ENCODE peak calls at places on chromosomes 3 and 15, in ten cellular contexts. U is CD4-positive, alpha-beta memory T cell; N is CD8-positive, alpha-beta memory T cell; P is CD4-positive, CD25-positive, alpha-beta regulatory T cell; A is GM23248; Q is breast epithelium; X is psoas muscle; J is sigmoid colon; B is lung; Y is fibroblast of lung. M is an unnamed sample. For H3K4me1, the result is how much of the 10 kb centered on the place peaks cover.

GRCh38 chr3:47899495-47900108 is 96.7 kb downstream of the DHX30 start:
- DNase-seq in U (no peak), N (no peak), P (no peak), A (no peak), Q (no peak), X (no peak), J (no peak), B (no peak), Y (peak), M (no peak)

GRCh38 chr3:60301142-60301541 is 950.1 kb downstream of the FHIT start:
- DNase-seq in U (no peak), N (no peak), P (no peak), A (peak), Q (no peak), X (no peak), J (no peak), B (no peak), Y (peak), M (no peak)

GRCh38 chr3:189772584-189772983 is 141.4 kb downstream of the TP63 start:
- DNase-seq in U (no peak), N (no peak), P (no peak), A (peak), Q (no peak), X (no peak), J (no peak), B (no peak), Y (peak), M (no peak)

GRCh38 chr3:32374788-32375595 is 16.7 kb upstream of the CMTM7 start:
- DNase-seq in U (peak), N (peak), P (peak), A (peak), Q (peak), X (no peak), J (peak), B (peak), Y (peak), M (peak)

GRCh38 chr3:156543043-156543555 is 11.8 kb downstream of the SSR3 start:
- DNase-seq in U (no peak), N (no peak), P (no peak), A (no peak), Q (no peak), X (no peak), J (no peak), B (no peak), Y (no peak), M (no peak)

GRCh38 chr3:64836097-64836496 is 148.3 kb upstream of the ADAMTS9 start:
- DNase-seq in U (no peak), N (no peak), P (no peak), A (no peak), Q (no peak), X (no peak), J (no peak), B (no peak), Y (no peak), M (no peak)

GRCh38 chr3:109177888-109178287 is 41.4 kb downstream of the C3orf85 start:
- DNase-seq in U (no peak), N (no peak), P (no peak), A (no peak), Q (no peak), X (no peak), J (no peak), B (no peak), Y (peak), M (no peak)

GRCh38 chr15:80850941-80851451 is 71.8 kb downstream of the CEMIP start:
- DNase-seq in U (no peak), N (no peak), P (no peak), A (peak), Q (no peak), X (no peak), J (no peak), B (no peak), Y (peak), M (no peak)

GRCh38 chr3:86948840-86949239 is 42.1 kb downstream of the VGLL3 start:
- DNase-seq in U (no peak), N (no peak), P (no peak), A (peak), Q (no peak), X (no peak), J (no peak), B (no peak), Y (peak), M (no peak)

GRCh38 chr15:90046846-90047481 is 45.8 kb downstream of the ZNF710 start:
- DNase-seq in U (no peak), N (peak), P (no peak), A (no peak), Q (peak), X (peak), J (no peak), B (peak), Y (no peak), M (no peak)

GRCh38 chr3:193782280-193782654 is 189.3 kb downstream of the OPA1 start:
- DNase-seq in U (no peak), N (no peak), P (no peak), A (no peak), Q (peak), X (no peak), J (no peak), B (peak), Y (peak), M (no peak)

GRCh38 chr3:197309528-197310361 is 11.3 kb upstream of the DLG1 start:
- DNase-seq in U (no peak), N (no peak), P (no peak), A (peak), Q (no peak), X (no peak), J (no peak), B (no peak), Y (peak), M (no peak)

GRCh38 chr3:38229036-38229435 is 36.6 kb upstream of the SLC22A13 start:
- DNase-seq in U (no peak), N (no peak), P (no peak), A (peak), Q (no peak), X (no peak), J (no peak), B (no peak), Y (no peak), M (no peak)

GRCh38 chr3:16103472-16103871 is 71.0 kb upstream of the GALNT15 start:
- DNase-seq in U (no peak), N (no peak), P (no peak), A (peak), Q (no peak), X (peak), J (peak), B (no peak), Y (peak), M (no peak)

GRCh38 chr15:87547470-87548181 is 708.9 kb downstream of the NTRK3 start:
- DNase-seq in U (no peak), N (no peak), P (no peak), A (peak), Q (no peak), X (no peak), J (no peak), B (no peak), Y (peak), M (no peak)

GRCh38 chr3:67863869-67864268 is 209.5 kb upstream of the SUCLG2 start:
- DNase-seq in U (no peak), N (no peak), P (no peak), A (peak), Q (no peak), X (no peak), J (no peak), B (no peak), Y (no peak), M (no peak)

GRCh38 chr3:155270485-155271342 is 22.8 kb downstream of the STRIT1 start:
- DNase-seq in U (no peak), N (no peak), P (no peak), A (peak), Q (no peak), X (no peak), J (no peak), B (no peak), Y (peak), M (no peak)

GRCh38 chr3:66997560-66998074 is 490 bp upstream of the KBTBD8 start:
- DNase-seq in U (no peak), N (peak), P (no peak), A (peak), Q (no peak), X (peak), J (no peak), B (no peak), Y (peak), M (no peak)

GRCh38 chr3:22729981-22730380 is 473.1 kb upstream of the UBE2E2 start:
- DNase-seq in U (no peak), N (no peak), P (no peak), A (no peak), Q (no peak), X (no peak), J (no peak), B (no peak), Y (no peak), M (no peak)

GRCh38 chr15:99476413-99477222 is 89.2 kb upstream of the MEF2A start:
- DNase-seq in U (no peak), N (no peak), P (no peak), A (peak), Q (peak), X (peak), J (peak), B (no peak), Y (peak), M (peak)

GRCh38 chr15:96326551-96327154 is 3.8 kb upstream of the NR2F2 start:
- DNase-seq in U (no peak), N (no peak), P (no peak), A (peak), Q (peak), X (peak), J (peak), B (no peak), Y (peak), M (no peak)

GRCh38 chr15:40906947-40907802 is 12.9 kb downstream of the VPS18 start:
- DNase-seq in U (peak), N (peak), P (peak), A (peak), Q (peak), X (peak), J (no peak), B (no peak), Y (peak), M (peak)

GRCh38 chr3:190209533-190209932 is 88.8 kb upstream of the P3H2 start:
- DNase-seq in U (no peak), N (no peak), P (no peak), A (no peak), Q (no peak), X (no peak), J (no peak), B (no peak), Y (no peak), M (no peak)

GRCh38 chr15:92277776-92278175 is 115.9 kb upstream of the ST8SIA2 start:
- DNase-seq in U (no peak), N (no peak), P (no peak), A (peak), Q (no peak), X (no peak), J (no peak), B (peak), Y (peak), M (no peak)

GRCh38 chr3:185175370-185175987 is 22.6 kb upstream of the C3orf70 start:
- DNase-seq in U (no peak), N (no peak), P (no peak), A (no peak), Q (no peak), X (peak), J (peak), B (no peak), Y (peak), M (no peak)

DNA sequence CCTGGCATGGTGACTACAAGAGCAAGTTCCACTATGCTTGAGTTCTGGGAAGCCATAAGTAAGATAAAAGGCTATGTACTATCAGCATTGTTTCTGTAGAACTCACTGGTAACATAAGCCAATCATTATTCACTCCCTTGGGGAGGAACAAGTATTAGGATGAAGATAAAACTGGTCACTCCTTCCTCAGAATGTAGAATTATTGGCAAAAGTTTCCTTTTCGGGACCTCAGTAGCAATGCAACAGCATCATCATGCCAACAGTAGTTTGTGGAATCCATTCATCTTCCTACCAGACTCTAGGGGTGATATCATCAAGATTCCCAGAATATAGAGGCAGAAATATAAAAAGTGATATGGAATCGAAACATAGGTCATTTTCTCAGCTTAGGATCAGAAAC is 209.6 kb downstream of the PLOD2 start:
- DNase-seq in U (no peak), N (no peak), P (no peak), A (peak), Q (no peak), X (no peak), J (no peak), B (no peak), Y (peak), M (no peak)
- H3K27ac ChIP-seq in U (no peak), N (no peak), P (no peak), A (no peak), Q (no peak), X (no peak), J (no peak), B (no peak), Y (no peak), M (no peak)

DNA sequence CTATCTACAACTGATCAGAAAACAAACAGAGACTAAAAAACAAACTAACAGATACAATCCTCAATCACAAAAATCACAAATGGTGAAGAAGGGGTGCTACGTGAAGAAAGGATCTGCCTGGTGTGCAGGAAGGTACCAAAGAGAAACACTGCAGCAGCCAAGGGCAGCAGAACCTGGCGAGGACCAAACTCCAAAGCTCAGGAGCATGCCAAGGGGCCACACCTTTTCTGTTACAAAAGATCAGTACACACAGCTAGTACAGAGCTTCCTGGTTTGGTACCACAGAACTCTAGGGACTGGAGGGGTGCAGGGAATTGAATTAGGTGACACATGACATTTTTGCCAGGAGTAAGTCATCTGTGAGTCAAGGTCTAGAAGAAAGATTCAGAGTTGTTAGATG is 107.4 kb upstream of the GRM7 start:
- DNase-seq in U (no peak), N (no peak), P (no peak), A (no peak), Q (no peak), X (no peak), J (no peak), B (no peak), Y (no peak), M (no peak)
- H3K4me1 ChIP-seq in U (under half), N (under half), P (under half), A (under half), Q (under half), X (under half), J (under half), B (under half), Y (under half), M (under half)

GRCh38 chr3:119356646-119357045 is 62.5 kb downstream of the ARHGAP31 start:
- DNase-seq in U (no peak), N (no peak), P (no peak), A (no peak), Q (no peak), X (no peak), J (no peak), B (no peak), Y (peak), M (no peak)
- H3K4me3 ChIP-seq in U (no peak), N (no peak), P (no peak), A (no peak), Q (no peak), X (no peak), J (no peak), B (no peak), Y (no peak), M (no peak)

GRCh38 chr15:94400521-94401290 is 169.3 kb downstream of the MCTP2 start:
- DNase-seq in U (no peak), N (no peak), P (no peak), A (no peak), Q (no peak), X (no peak), J (no peak), B (no peak), Y (no peak), M (no peak)

GRCh38 chr15:94397377-94397776 is 166.0 kb downstream of the MCTP2 start:
- DNase-seq in U (no peak), N (no peak), P (no peak), A (no peak), Q (no peak), X (no peak), J (no peak), B (no peak), Y (no peak), M (no peak)

DNA sequence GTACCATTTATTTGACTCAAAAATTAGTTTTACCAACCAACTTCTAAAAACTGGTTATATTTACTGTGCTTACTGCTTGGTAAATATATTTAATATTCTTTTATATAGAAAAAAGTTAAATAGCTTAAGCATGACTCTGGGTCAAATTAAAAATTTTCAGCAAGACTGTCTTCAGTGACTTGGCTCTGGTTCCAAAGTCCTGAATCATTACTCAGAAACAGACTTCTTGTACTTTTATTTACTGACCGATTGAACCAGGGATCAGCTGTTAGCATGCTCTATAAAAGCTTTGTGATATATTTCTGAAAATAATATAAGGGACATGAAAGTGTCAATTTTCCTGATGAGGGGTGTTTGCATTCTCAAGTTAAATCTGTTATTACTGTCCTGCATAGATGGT is 164.3 kb downstream of the MCTP2 start:
- DNase-seq in U (no peak), N (no peak), P (no peak), A (peak), Q (no peak), X (no peak), J (no peak), B (no peak), Y (peak), M (no peak)
- H3K27ac ChIP-seq in U (no peak), N (no peak), P (no peak), A (no peak), Q (no peak), X (no peak), J (no peak), B (no peak), Y (no peak), M (no peak)

GRCh38 chr3:172142074-172143059 is 103.0 kb downstream of the FNDC3B start:
- DNase-seq in U (no peak), N (no peak), P (no peak), A (peak), Q (no peak), X (no peak), J (no peak), B (no peak), Y (peak), M (no peak)
- H3K4me1 ChIP-seq in U (under half), N (under half), P (under half), A (half or more), Q (under half), X (half or more), J (half or more), B (under half), Y (under half), M (under half)

GRCh38 chr3:124833710-124834332 is 53.3 kb downstream of the ITGB5 start:
- DNase-seq in U (no peak), N (no peak), P (no peak), A (no peak), Q (no peak), X (no peak), J (no peak), B (no peak), Y (peak), M (no peak)

GRCh38 chr3:124836448-124836847 is 50.7 kb downstream of the ITGB5 start:
- DNase-seq in U (no peak), N (no peak), P (no peak), A (no peak), Q (no peak), X (no peak), J (no peak), B (no peak), Y (no peak), M (no peak)

GRCh38 chr3:124832782-124833709 is 54.1 kb downstream of the ITGB5 start:
- DNase-seq in U (no peak), N (no peak), P (no peak), A (peak), Q (no peak), X (no peak), J (no peak), B (no peak), Y (peak), M (no peak)

GRCh38 chr3:124837065-124837464 is 50.1 kb downstream of the ITGB5 start:
- DNase-seq in U (peak), N (no peak), P (peak), A (peak), Q (no peak), X (no peak), J (no peak), B (no peak), Y (no peak), M (no peak)

GRCh38 chr3:124834723-124835718 is 52.1 kb downstream of the ITGB5 start:
- DNase-seq in U (peak), N (peak), P (peak), A (peak), Q (peak), X (peak), J (peak), B (no peak), Y (peak), M (peak)
- H3K4me3 ChIP-seq in U (peak), N (peak), P (peak), A (no peak), Q (no peak), X (peak), J (no peak), B (no peak), Y (no peak), M (peak)

GRCh38 chr3:133248389-133248788 is 151.5 kb upstream of the BFSP2 start:
- DNase-seq in U (no peak), N (no peak), P (no peak), A (no peak), Q (no peak), X (no peak), J (no peak), B (no peak), Y (no peak), M (no peak)

GRCh38 chr3:133246119-133246518 is 153.7 kb upstream of the BFSP2 start:
- DNase-seq in U (no peak), N (no peak), P (no peak), A (no peak), Q (no peak), X (no peak), J (no peak), B (no peak), Y (peak), M (no peak)

GRCh38 chr3:133249490-133249889 is 150.4 kb upstream of the BFSP2 start:
- DNase-seq in U (no peak), N (no peak), P (no peak), A (no peak), Q (no peak), X (no peak), J (no peak), B (no peak), Y (no peak), M (no peak)

GRCh38 chr3:133246773-133247172 is 153.1 kb upstream of the BFSP2 start:
- DNase-seq in U (no peak), N (no peak), P (no peak), A (no peak), Q (no peak), X (no peak), J (no peak), B (no peak), Y (no peak), M (no peak)
- H3K27ac ChIP-seq in U (no peak), N (no peak), P (no peak), A (no peak), Q (no peak), X (no peak), J (no peak), B (no peak), Y (no peak), M (no peak)

GRCh38 chr15:83846847-83847246 is 192.9 kb downstream of the ADAMTSL3 start:
- DNase-seq in U (no peak), N (no peak), P (no peak), A (peak), Q (no peak), X (no peak), J (no peak), B (no peak), Y (peak), M (no peak)

GRCh38 chr15:83845230-83845629 is 191.3 kb downstream of the ADAMTSL3 start:
- DNase-seq in U (no peak), N (no peak), P (no peak), A (peak), Q (no peak), X (no peak), J (no peak), B (no peak), Y (peak), M (no peak)

GRCh38 chr15:83842281-83842680 is 188.4 kb downstream of the ADAMTSL3 start:
- DNase-seq in U (no peak), N (no peak), P (no peak), A (no peak), Q (no peak), X (no peak), J (no peak), B (no peak), Y (no peak), M (no peak)

GRCh38 chr15:83843511-83843910 is 189.6 kb downstream of the ADAMTSL3 start:
- DNase-seq in U (no peak), N (no peak), P (no peak), A (peak), Q (no peak), X (peak), J (peak), B (no peak), Y (peak), M (no peak)

DNA sequence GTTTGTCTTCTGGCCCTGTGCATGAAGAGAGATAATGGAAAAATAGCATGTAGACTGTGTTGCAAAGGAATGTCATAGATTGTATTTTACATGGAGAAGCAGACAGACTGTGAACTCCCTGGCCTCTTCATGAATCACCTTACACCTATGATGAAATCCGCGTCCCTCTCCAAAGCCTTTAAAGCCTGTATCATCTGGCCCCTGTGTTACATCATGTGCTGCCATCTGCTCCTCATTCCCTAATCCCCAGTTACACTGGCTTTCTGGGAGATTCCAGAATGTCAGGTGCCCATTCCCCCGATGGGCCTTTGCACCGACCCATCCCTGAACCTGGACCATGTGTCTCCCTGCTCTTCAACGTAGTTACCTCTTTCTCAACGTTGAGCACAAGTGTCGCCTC is 190.8 kb downstream of the ADAMTSL3 start:
- DNase-seq in U (no peak), N (no peak), P (no peak), A (peak), Q (no peak), X (peak), J (peak), B (no peak), Y (no peak), M (no peak)
- H3K4me1 ChIP-seq in U (under half), N (under half), P (under half), A (half or more), Q (under half), X (under half), J (half or more), B (under half), Y (under half), M (under half)